ENCODE peak calls at places on chromosomes 1 and 21, in four cellular contexts. N is neural progenitor cell; I is CD8-positive, alpha-beta T cell; G is C1 segment of cervical spinal cord. S is an unnamed sample.

GRCh38 chr1:244214009-244214967 is 163.2 kb downstream of the ZBTB18 start:
- DNase-seq in N (peak), I (no peak), G (no peak), S (no peak)

GRCh38 chr1:209667701-209668100 is 7.5 kb upstream of the G0S2 start:
- DNase-seq in N (no peak), I (no peak), G (no peak), S (no peak)

GRCh38 chr21:41671859-41672542 is 94.9 kb downstream of the RIPK4 start:
- DNase-seq in N (no peak), I (no peak), G (no peak), S (no peak)

GRCh38 chr1:172356620-172357019 is 63.9 kb upstream of the C1orf105 start:
- DNase-seq in N (no peak), I (no peak), G (no peak), S (no peak)

GRCh38 chr1:53043271-53043670 is 18.7 kb upstream of the PODN start:
- DNase-seq in N (no peak), I (no peak), G (no peak), S (no peak)

GRCh38 chr1:147504801-147505303 is 36.4 kb upstream of the BCL9 start:
- DNase-seq in N (peak), I (no peak), G (peak), S (no peak)

GRCh38 chr1:10691740-10692125 is 104.7 kb downstream of the CASZ1 start:
- DNase-seq in N (no peak), I (no peak), G (no peak), S (no peak)

GRCh38 chr1:203278087-203278884 is 27.0 kb upstream of the BTG2 start:
- DNase-seq in N (peak), I (no peak), G (peak), S (peak)

GRCh38 chr1:153985341-153985912 is 712 bp downstream of the RAB13 start:
- DNase-seq in N (no peak), I (no peak), G (no peak), S (no peak)

GRCh38 chr1:29633784-29634183 is 397.5 kb downstream of the PTPRU start:
- DNase-seq in N (no peak), I (no peak), G (no peak), S (no peak)

GRCh38 chr1:63987014-63987630 is 213.3 kb downstream of the ROR1 start:
- DNase-seq in N (no peak), I (no peak), G (no peak), S (no peak)

GRCh38 chr1:243849089-243850012 is 692 bp downstream of the AKT3 start:
- DNase-seq in N (peak), I (peak), G (peak), S (peak)

GRCh38 chr1:10434590-10434989 is 4.4 kb downstream of the CENPS start:
- DNase-seq in N (no peak), I (no peak), G (no peak), S (no peak)

GRCh38 chr21:32351428-32351827 is 41.4 kb downstream of the URB1 start:
- DNase-seq in N (no peak), I (no peak), G (no peak), S (no peak)

GRCh38 chr21:45534591-45535331 is 7.5 kb downstream of the SLC19A1 start:
- DNase-seq in N (no peak), I (no peak), G (peak), S (no peak)

GRCh38 chr1:89100366-89100765 is 25.5 kb downstream of the GBP2 start:
- DNase-seq in N (no peak), I (no peak), G (no peak), S (no peak)

GRCh38 chr1:157105988-157106812 is 6.6 kb upstream of the ETV3L start:
- DNase-seq in N (no peak), I (no peak), G (peak), S (no peak)

GRCh38 chr1:181353526-181353925 is 129.8 kb upstream of the CACNA1E start:
- DNase-seq in N (no peak), I (no peak), G (no peak), S (no peak)

GRCh38 chr1:64051801-64052200 is 151.6 kb upstream of the UBE2U start:
- DNase-seq in N (no peak), I (no peak), G (no peak), S (no peak)

GRCh38 chr1:91809267-91809666 is 76.7 kb downstream of the TGFBR3 start:
- DNase-seq in N (no peak), I (no peak), G (no peak), S (no peak)

GRCh38 chr21:41762236-41762635 is 4.6 kb downstream of the RIPK4 start:
- DNase-seq in N (peak), I (no peak), G (no peak), S (no peak)

GRCh38 chr1:92291372-92291999 is 7.3 kb downstream of the GLMN start:
- DNase-seq in N (peak), I (no peak), G (no peak), S (no peak)

GRCh38 chr1:155184835-155185782 is 11.5 kb downstream of the TRIM46 start:
- DNase-seq in N (no peak), I (no peak), G (peak), S (no peak)

GRCh38 chr1:230282157-230282556 is 144.0 kb downstream of the PGBD5 start:
- DNase-seq in N (no peak), I (no peak), G (no peak), S (no peak)